ENCODE peak calls at places on chromosomes 1 and 21, in five cellular contexts. M is body of pancreas, P is fibroblast of villous mesenchyme, E is endothelial cell of umbilical vein, N is hepatocyte. G is an unnamed sample.

GRCh38 chr1:112172294-112172882 is 182.9 kb upstream of the KCND3 start:
- DNase-seq in P (peak; percentile 67), M (peak; percentile 48), N (peak; percentile 84), E (peak; percentile 35), G (peak; percentile 2)

GRCh38 chr1:166185526-166185925 is 18.7 kb upstream of the FAM78B start:
- DNase-seq in N (no peak), E (no peak), M (no peak), P (no peak), G (no peak)

GRCh38 chr1:151062738-151063371 is 2.7 kb downstream of the MLLT11 start:
- DNase-seq in M (no peak), N (peak; percentile 75), P (peak; percentile 87), E (peak; percentile 24), G (no peak)

GRCh38 chr1:217435159-217435558 is 195.7 kb downstream of the GPATCH2 start:
- DNase-seq in M (no peak), P (no peak), N (no peak), E (no peak), G (no peak)

GRCh38 chr21:38645282-38645681 is 147.0 kb upstream of the ERG start:
- DNase-seq in P (peak; percentile 25), E (no peak), M (no peak), N (no peak), G (peak; percentile 70)

GRCh38 chr1:21042920-21043605 is 133.6 kb downstream of the EIF4G3 start:
- DNase-seq in M (no peak), P (peak; percentile 70), E (no peak), N (no peak), G (peak; percentile 86)

GRCh38 chr1:63888984-63889383 is 115.2 kb downstream of the ROR1 start:
- DNase-seq in E (no peak), P (no peak), M (no peak), N (no peak), G (no peak)

GRCh38 chr21:25133939-25134338 is 473.3 kb downstream of the MRPL39 start:
- DNase-seq in M (no peak), N (no peak), E (no peak), P (no peak), G (peak; percentile 78)

GRCh38 chr21:18049461-18049860 is 195.2 kb upstream of the CHODL start:
- DNase-seq in M (no peak), P (no peak), E (no peak), N (no peak), G (no peak)

GRCh38 chr1:176183618-176184017 is 23.5 kb downstream of the COP1 start:
- DNase-seq in P (no peak), M (no peak), E (no peak), N (no peak), G (no peak)

GRCh38 chr1:187460093-187460492 is 631.3 kb downstream of the PLA2G4A start:
- DNase-seq in P (no peak), E (no peak), N (no peak), M (no peak), G (no peak)

GRCh38 chr1:111989531-111990025 is at the start of gene KCND3:
- DNase-seq in N (peak; percentile 58), P (peak; percentile 14), M (peak; percentile 52), E (no peak), G (no peak)

GRCh38 chr1:159817276-159818041 is 9.2 kb upstream of the SLAMF8 start:
- DNase-seq in M (no peak), N (peak; percentile 58), E (peak; percentile 34), P (no peak), G (no peak)

GRCh38 chr21:44831227-44831626 is 13.4 kb upstream of the SUMO3 start:
- DNase-seq in M (no peak), N (no peak), P (no peak), E (no peak), G (no peak)

GRCh38 chr1:43058545-43059360 is 100.1 kb upstream of the SLC2A1 start:
- DNase-seq in P (peak; percentile 70), M (no peak), N (peak; percentile 83), E (peak; percentile 7), G (no peak)

GRCh38 chr21:44927587-44928461 is 7.1 kb upstream of the ITGB2 start:
- DNase-seq in E (no peak), N (peak; percentile 45), P (peak; percentile 51), M (no peak), G (no peak)

GRCh38 chr1:175062339-175062738 is 5.3 kb upstream of the TNN start:
- DNase-seq in E (no peak), P (no peak), M (no peak), N (no peak), G (no peak)

GRCh38 chr1:208541225-208541855 is 297.2 kb upstream of the PLXNA2 start:
- DNase-seq in N (no peak), P (no peak), M (no peak), E (no peak), G (no peak)

GRCh38 chr1:36384542-36385409 is 948 bp downstream of the STK40 start:
- DNase-seq in M (peak; percentile 92), E (peak; percentile 41), P (peak; percentile 36), N (peak; percentile 87), G (no peak)

GRCh38 chr1:119603695-119604094 is 44.4 kb downstream of the ZNF697 start:
- DNase-seq in P (peak; percentile 18), E (peak; percentile 63), M (no peak), N (no peak), G (no peak)

GRCh38 chr1:186982116-186982515 is 153.4 kb downstream of the PLA2G4A start:
- DNase-seq in P (no peak), N (no peak), E (no peak), M (no peak), G (no peak)

GRCh38 chr1:14894811-14895524 is 258.6 kb upstream of the TMEM51 start:
- DNase-seq in P (no peak), M (peak; percentile 38), N (no peak), E (no peak), G (no peak)

GRCh38 chr21:36125513-36126121 is 9.3 kb upstream of the CBR3 start:
- DNase-seq in N (peak; percentile 73), M (peak; percentile 61), E (peak; percentile 58), P (peak; percentile 62), G (peak; percentile 42)

GRCh38 chr1:243845888-243846287 is 4.2 kb downstream of the AKT3 start:
- DNase-seq in E (no peak), M (no peak), N (no peak), P (no peak), G (no peak)

GRCh38 chr1:64864018-64864945 is 102.1 kb downstream of the JAK1 start:
- DNase-seq in P (no peak), M (no peak), N (no peak), E (peak; percentile 90), G (no peak)

GRCh38 chr1:65456481-65456880 is 36.0 kb downstream of the LEPR start:
- DNase-seq in N (no peak), P (no peak), E (no peak), M (no peak), G (no peak)

GRCh38 chr1:245310605-245311531 is 156.1 kb downstream of the KIF26B start:
- DNase-seq in N (peak; percentile 18), E (no peak), P (peak; percentile 51), M (no peak), G (no peak)

GRCh38 chr1:205229399-205229861 is 1.7 kb downstream of the TMCC2 start:
- DNase-seq in P (peak; percentile 59), M (peak; percentile 66), N (peak; percentile 73), E (peak; percentile 14), G (no peak)

GRCh38 chr1:46767649-46768282 is 31.1 kb upstream of the CYP4B1 start:
- DNase-seq in P (no peak), M (no peak), N (no peak), E (no peak), G (no peak)

GRCh38 chr1:118154220-118154619 is 30.8 kb downstream of the SPAG17 start:
- DNase-seq in N (peak; percentile 34), P (peak; percentile 5), E (no peak), M (no peak), G (no peak)

GRCh38 chr1:201374376-201374775 is 3.1 kb downstream of the TNNT2 start:
- DNase-seq in M (no peak), N (no peak), E (no peak), P (no peak), G (no peak)

GRCh38 chr1:201375169-201375568 is 2.3 kb downstream of the TNNT2 start:
- DNase-seq in N (no peak), M (no peak), P (no peak), E (no peak), G (no peak)

GRCh38 chr1:201376464-201377374 is 761 bp downstream of the TNNT2 start:
- DNase-seq in P (peak; percentile 18), M (peak; percentile 52), N (peak; percentile 78), E (peak; percentile 40), G (no peak)

GRCh38 chr1:201377611-201378092 is at the start of gene TNNT2:
- DNase-seq in N (peak; percentile 53), M (no peak), E (no peak), P (peak; percentile 74), G (no peak)

GRCh38 chr1:201376107-201376463 is 1.4 kb downstream of the TNNT2 start:
- DNase-seq in E (no peak), M (no peak), P (no peak), N (no peak), G (no peak)
- H3K4me3 ChIP-seq in E (no peak overlapping the region), M (no peak overlapping the region), P (no peak overlapping the region), N (no peak overlapping the region), G (no peak overlapping the region)

DNA sequence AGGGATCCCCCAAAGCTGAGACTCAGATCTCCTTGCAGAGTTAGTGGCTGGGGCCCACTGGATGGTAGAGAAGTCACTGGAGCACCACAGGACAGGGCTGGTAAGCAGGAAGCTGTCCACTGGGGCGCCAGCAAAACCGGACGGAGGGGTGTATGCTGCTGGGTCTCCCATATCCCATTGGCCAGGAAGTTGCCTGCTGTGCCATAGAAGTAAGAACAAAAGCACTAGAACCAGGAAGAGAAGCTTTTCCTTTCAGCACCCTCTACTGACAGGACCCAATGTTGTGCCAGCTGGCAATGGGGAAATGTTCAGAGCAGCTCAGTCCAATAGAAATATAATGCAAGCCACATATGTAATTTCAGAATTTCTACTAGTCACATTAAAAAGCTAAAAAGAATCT is 146.6 kb downstream of the SPATA46 start:
- DNase-seq in E (peak; percentile 72), P (peak; percentile 33), M (peak; percentile 45), N (no peak), G (no peak)
- H3K4me3 ChIP-seq in E (no peak overlapping the region), P (no peak overlapping the region), M (no peak overlapping the region), N (no peak overlapping the region), G (no peak overlapping the region)

DNA sequence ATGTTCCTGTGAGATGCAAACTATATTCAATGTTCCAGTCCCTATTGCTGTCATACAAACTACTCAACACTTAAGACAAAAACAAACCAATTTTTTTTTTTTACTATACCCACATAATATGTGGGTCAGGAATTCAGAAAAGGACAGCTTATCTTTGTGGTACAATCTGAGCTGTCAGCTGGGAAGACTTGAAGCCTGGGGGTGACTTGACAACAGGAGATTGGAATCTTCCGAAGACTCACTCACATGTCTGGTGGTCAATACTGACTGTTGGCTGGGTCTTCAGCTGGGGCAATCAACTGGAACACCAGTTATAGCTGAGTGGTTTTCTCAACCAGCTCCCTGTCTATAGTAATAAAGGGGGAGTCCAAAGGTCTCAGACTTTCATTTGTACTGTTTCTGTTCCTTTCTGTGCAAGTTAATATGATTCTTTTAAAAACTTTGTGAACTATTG is 81.7 kb upstream of the ATP1B1 start:
- DNase-seq in E (no peak), M (no peak), N (no peak), P (no peak), G (no peak)
- H3K4me3 ChIP-seq in E (no peak overlapping the region), M (no peak overlapping the region), N (no peak overlapping the region), P (no peak overlapping the region), G (no peak overlapping the region)

DNA sequence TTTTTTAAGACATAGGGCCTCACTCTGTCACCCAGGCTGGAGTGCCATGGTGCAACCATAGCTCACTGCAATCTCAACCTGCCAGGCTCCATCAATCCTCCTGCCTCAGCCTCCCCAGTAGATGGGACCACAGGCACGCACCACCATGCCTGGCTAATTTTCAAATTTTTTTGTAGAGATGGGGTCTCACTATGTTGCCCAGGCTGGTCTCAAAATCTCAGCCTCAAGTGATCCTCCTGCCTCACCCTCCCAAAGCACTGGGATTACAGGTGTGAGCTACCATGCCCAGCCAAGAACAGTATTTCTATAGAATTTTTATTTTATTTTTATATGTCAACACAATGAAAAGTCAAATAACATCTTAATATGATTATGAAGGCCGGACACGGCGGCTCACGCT is 10.9 kb downstream of the GNB1 start:
- DNase-seq in N (no peak), E (no peak), P (no peak), M (no peak), G (no peak)
- H3K4me3 ChIP-seq in N (no peak overlapping the region), E (no peak overlapping the region), P (no peak overlapping the region), M (no peak overlapping the region), G (no peak overlapping the region)

G was measured in astrocyte of the cerebellum.